ENCODE peak calls at places on chromosome 9, in five cellular contexts. One of them, this sample, is unnamed.

GRCh38 chr9:28671000-28671399 is 1097.7 kb upstream of the C9orf72 start:
- DNase-seq in tibial artery: no peak
- DNase-seq in CD8-positive, alpha-beta T cell: no peak
- DNase-seq in OCI-LY7: no peak
- DNase-seq in brain microvascular endothelial cell: no peak
- DNase-seq in this sample: no peak

GRCh38 chr9:125843646-125844045 is 96.5 kb downstream of the PBX3 start:
- DNase-seq in tibial artery: no peak
- DNase-seq in CD8-positive, alpha-beta T cell: no peak
- DNase-seq in OCI-LY7: no peak
- DNase-seq in brain microvascular endothelial cell: peak; percentile 53
- DNase-seq in this sample: no peak

GRCh38 chr9:114426046-114426948 is 38.5 kb upstream of the AKNA start:
- DNase-seq in tibial artery: no peak
- DNase-seq in CD8-positive, alpha-beta T cell: no peak
- DNase-seq in OCI-LY7: no peak
- DNase-seq in brain microvascular endothelial cell: no peak
- DNase-seq in this sample: no peak

GRCh38 chr9:85377751-85378289 is 363.9 kb downstream of the AGTPBP1 start:
- DNase-seq in tibial artery: no peak
- DNase-seq in CD8-positive, alpha-beta T cell: no peak
- DNase-seq in OCI-LY7: no peak
- DNase-seq in brain microvascular endothelial cell: no peak
- DNase-seq in this sample: no peak

GRCh38 chr9:4386819-4387218 is 87.0 kb upstream of the GLIS3 start:
- DNase-seq in tibial artery: no peak
- DNase-seq in CD8-positive, alpha-beta T cell: no peak
- DNase-seq in OCI-LY7: no peak
- DNase-seq in brain microvascular endothelial cell: no peak
- DNase-seq in this sample: no peak

GRCh38 chr9:114462791-114463190 is 42.5 kb downstream of the WHRN start:
- DNase-seq in tibial artery: no peak
- DNase-seq in CD8-positive, alpha-beta T cell: no peak
- DNase-seq in OCI-LY7: no peak
- DNase-seq in brain microvascular endothelial cell: no peak
- DNase-seq in this sample: no peak

GRCh38 chr9:75027187-75028107 is 646 bp downstream of the CARNMT1 start:
- DNase-seq in tibial artery: peak; percentile 76
- DNase-seq in CD8-positive, alpha-beta T cell: no peak
- DNase-seq in OCI-LY7: peak; percentile 72
- DNase-seq in brain microvascular endothelial cell: peak; percentile 27
- DNase-seq in this sample: peak; percentile 38

GRCh38 chr9:127081250-127082185 is 40.9 kb downstream of the ANGPTL2 start:
- DNase-seq in tibial artery: no peak
- DNase-seq in CD8-positive, alpha-beta T cell: no peak
- DNase-seq in OCI-LY7: no peak
- DNase-seq in brain microvascular endothelial cell: no peak
- DNase-seq in this sample: no peak

GRCh38 chr9:118170032-118170955 is 466.1 kb downstream of the TLR4 start:
- DNase-seq in tibial artery: no peak
- DNase-seq in CD8-positive, alpha-beta T cell: no peak
- DNase-seq in OCI-LY7: peak; percentile 16
- DNase-seq in brain microvascular endothelial cell: peak; percentile 43
- DNase-seq in this sample: peak; percentile 66

GRCh38 chr9:128022886-128023285 is 42.1 kb upstream of the EEIG1 start:
- DNase-seq in tibial artery: no peak
- DNase-seq in CD8-positive, alpha-beta T cell: no peak
- DNase-seq in OCI-LY7: no peak
- DNase-seq in brain microvascular endothelial cell: no peak
- DNase-seq in this sample: no peak

GRCh38 chr9:133694686-133695085 is 43.5 kb downstream of the SARDH start:
- DNase-seq in tibial artery: no peak
- DNase-seq in CD8-positive, alpha-beta T cell: no peak
- DNase-seq in OCI-LY7: no peak
- DNase-seq in brain microvascular endothelial cell: no peak
- DNase-seq in this sample: no peak

GRCh38 chr9:127661342-127661741 is 45.4 kb upstream of the CFAP157 start:
- DNase-seq in tibial artery: no peak
- DNase-seq in CD8-positive, alpha-beta T cell: no peak
- DNase-seq in OCI-LY7: no peak
- DNase-seq in brain microvascular endothelial cell: no peak
- DNase-seq in this sample: no peak

GRCh38 chr9:130995399-130995941 is 13.5 kb upstream of the LAMC3 start:
- DNase-seq in tibial artery: no peak
- DNase-seq in CD8-positive, alpha-beta T cell: no peak
- DNase-seq in OCI-LY7: peak; percentile 3
- DNase-seq in brain microvascular endothelial cell: peak; percentile 34
- DNase-seq in this sample: no peak

GRCh38 chr9:132194508-132194907 is 32.6 kb downstream of the NTNG2 start:
- DNase-seq in tibial artery: no peak
- DNase-seq in CD8-positive, alpha-beta T cell: no peak
- DNase-seq in OCI-LY7: no peak
- DNase-seq in brain microvascular endothelial cell: no peak
- DNase-seq in this sample: no peak

GRCh38 chr9:91966503-91966902 is 16.5 kb upstream of the ROR2 start:
- DNase-seq in tibial artery: no peak
- DNase-seq in CD8-positive, alpha-beta T cell: no peak
- DNase-seq in OCI-LY7: no peak
- DNase-seq in brain microvascular endothelial cell: peak; percentile 34
- DNase-seq in this sample: no peak

GRCh38 chr9:121274851-121275250 is 6.9 kb downstream of the GSN start:
- DNase-seq in tibial artery: no peak
- DNase-seq in CD8-positive, alpha-beta T cell: no peak
- DNase-seq in OCI-LY7: no peak
- DNase-seq in brain microvascular endothelial cell: no peak
- DNase-seq in this sample: no peak
- H3K27ac ChIP-seq in tibial artery: peak overlapping the region; percentile 95
- H3K27ac ChIP-seq in CD8-positive, alpha-beta T cell: no peak overlapping the region
- H3K27ac ChIP-seq in OCI-LY7: no peak overlapping the region
- H3K27ac ChIP-seq in brain microvascular endothelial cell: no peak overlapping the region
- H3K27ac ChIP-seq in this sample: peak overlapping the region; percentile 77

GRCh38 chr9:110999379-110999778 is 38.9 kb downstream of the LPAR1 start:
- DNase-seq in tibial artery: no peak
- DNase-seq in CD8-positive, alpha-beta T cell: no peak
- DNase-seq in OCI-LY7: no peak
- DNase-seq in brain microvascular endothelial cell: no peak
- DNase-seq in this sample: no peak
- H3K27ac ChIP-seq in tibial artery: no peak overlapping the region
- H3K27ac ChIP-seq in CD8-positive, alpha-beta T cell: no peak overlapping the region
- H3K27ac ChIP-seq in OCI-LY7: no peak overlapping the region
- H3K27ac ChIP-seq in brain microvascular endothelial cell: no peak overlapping the region
- H3K27ac ChIP-seq in this sample: peak overlapping the region; percentile 92

DNA sequence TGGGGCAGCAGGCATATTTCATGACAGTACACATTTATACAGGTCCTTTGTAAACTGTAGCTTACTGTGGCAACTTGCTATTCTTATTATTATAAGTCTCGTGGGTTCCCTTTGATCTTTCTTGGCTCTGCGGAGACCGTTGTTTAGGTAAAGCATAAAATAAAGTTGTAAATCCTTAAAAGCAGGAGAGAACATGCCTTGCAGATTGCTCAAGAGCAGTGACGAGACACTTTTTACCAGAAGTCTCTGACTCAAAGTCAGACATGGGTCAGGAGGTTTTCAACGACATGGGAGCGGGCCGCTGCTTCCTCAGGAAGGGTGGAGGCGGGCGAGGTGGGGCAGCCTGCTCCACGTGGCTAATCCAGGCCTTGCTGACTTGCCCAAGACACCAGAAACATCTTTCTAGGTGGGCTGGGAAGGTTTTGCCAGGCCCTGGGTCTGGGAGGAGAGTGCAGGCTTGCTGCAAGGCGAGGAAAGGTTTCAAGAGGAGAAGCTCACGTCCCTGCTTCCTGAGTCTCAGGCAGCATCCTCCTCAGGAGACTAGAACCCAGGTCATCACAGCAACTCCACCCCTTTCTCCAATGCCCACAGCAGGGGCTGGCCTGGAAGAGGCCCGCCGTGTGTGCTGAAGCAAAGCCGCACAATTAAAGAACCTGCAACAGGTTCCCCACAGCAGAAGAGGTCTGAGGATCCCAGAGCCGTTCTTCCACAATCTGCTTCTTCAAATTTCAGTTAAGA is 6.5 kb downstream of the TBC1D2 start:
- DNase-seq in tibial artery: peak; percentile 86
- DNase-seq in CD8-positive, alpha-beta T cell: no peak
- DNase-seq in OCI-LY7: no peak
- DNase-seq in brain microvascular endothelial cell: peak; percentile 92
- DNase-seq in this sample: no peak
- H3K27ac ChIP-seq in tibial artery: peak overlapping the region; percentile 26
- H3K27ac ChIP-seq in CD8-positive, alpha-beta T cell: no peak overlapping the region
- H3K27ac ChIP-seq in OCI-LY7: no peak overlapping the region
- H3K27ac ChIP-seq in brain microvascular endothelial cell: peak overlapping the region; percentile 97
- H3K27ac ChIP-seq in this sample: peak overlapping the region; percentile 21

GRCh38 chr9:136088939-136089696 is 6.0 kb downstream of the NACC2 start:
- DNase-seq in tibial artery: peak; percentile 66
- DNase-seq in CD8-positive, alpha-beta T cell: no peak
- DNase-seq in OCI-LY7: no peak
- DNase-seq in brain microvascular endothelial cell: no peak
- DNase-seq in this sample: no peak

GRCh38 chr9:136089697-136090045 is 5.4 kb downstream of the NACC2 start:
- DNase-seq in tibial artery: no peak
- DNase-seq in CD8-positive, alpha-beta T cell: no peak
- DNase-seq in OCI-LY7: peak; percentile 39
- DNase-seq in brain microvascular endothelial cell: no peak
- DNase-seq in this sample: no peak

GRCh38 chr9:136090768-136091581 is 4.1 kb downstream of the NACC2 start:
- DNase-seq in tibial artery: peak; percentile 91
- DNase-seq in CD8-positive, alpha-beta T cell: no peak
- DNase-seq in OCI-LY7: no peak
- DNase-seq in brain microvascular endothelial cell: no peak
- DNase-seq in this sample: no peak

GRCh38 chr9:136091582-136092352 is 3.3 kb downstream of the NACC2 start:
- DNase-seq in tibial artery: peak; percentile 60
- DNase-seq in CD8-positive, alpha-beta T cell: no peak
- DNase-seq in OCI-LY7: no peak
- DNase-seq in brain microvascular endothelial cell: no peak
- DNase-seq in this sample: no peak

GRCh38 chr9:136090060-136090735 is 4.9 kb downstream of the NACC2 start:
- DNase-seq in tibial artery: peak; percentile 64
- DNase-seq in CD8-positive, alpha-beta T cell: no peak
- DNase-seq in OCI-LY7: no peak
- DNase-seq in brain microvascular endothelial cell: no peak
- DNase-seq in this sample: no peak
- H3K27ac ChIP-seq in tibial artery: peak overlapping the region; percentile 96
- H3K27ac ChIP-seq in CD8-positive, alpha-beta T cell: no peak overlapping the region
- H3K27ac ChIP-seq in OCI-LY7: no peak overlapping the region
- H3K27ac ChIP-seq in brain microvascular endothelial cell: no peak overlapping the region
- H3K27ac ChIP-seq in this sample: no peak overlapping the region

GRCh38 chr9:76302543-76302942 is 91.7 kb downstream of the RFK start:
- DNase-seq in tibial artery: no peak
- DNase-seq in CD8-positive, alpha-beta T cell: no peak
- DNase-seq in OCI-LY7: no peak
- DNase-seq in brain microvascular endothelial cell: no peak
- DNase-seq in this sample: no peak
- H3K27ac ChIP-seq in tibial artery: no peak overlapping the region
- H3K27ac ChIP-seq in CD8-positive, alpha-beta T cell: no peak overlapping the region
- H3K27ac ChIP-seq in OCI-LY7: no peak overlapping the region
- H3K27ac ChIP-seq in brain microvascular endothelial cell: no peak overlapping the region
- H3K27ac ChIP-seq in this sample: no peak overlapping the region

DNA sequence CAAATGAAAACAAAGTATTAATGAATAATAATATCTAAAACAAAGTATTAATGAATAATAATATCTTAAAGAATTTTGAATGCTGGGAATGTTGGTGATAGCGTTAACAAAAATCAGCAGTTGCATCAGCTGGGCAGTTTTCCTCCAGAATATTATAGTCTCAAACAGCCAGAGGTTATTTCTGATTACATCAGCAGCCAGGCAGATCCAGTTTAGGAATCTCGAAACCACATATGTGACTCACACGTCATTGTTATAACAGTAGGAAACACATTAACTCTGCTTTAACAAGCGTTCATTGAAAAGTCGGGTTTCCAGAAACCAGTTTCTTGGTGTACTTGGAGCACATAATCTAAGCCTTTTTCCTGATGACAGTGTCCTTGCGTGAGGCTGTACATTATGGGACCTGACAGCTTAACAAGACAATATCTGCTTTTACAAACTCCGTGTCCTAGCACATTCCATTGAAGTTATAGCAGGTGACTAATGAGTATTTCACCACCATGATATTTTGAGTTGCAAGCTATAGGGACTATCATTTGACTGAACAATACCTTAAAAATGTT is 559.5 kb upstream of the KLF4 start:
- DNase-seq in tibial artery: no peak
- DNase-seq in CD8-positive, alpha-beta T cell: no peak
- DNase-seq in OCI-LY7: no peak
- DNase-seq in brain microvascular endothelial cell: peak; percentile 91
- DNase-seq in this sample: no peak
- H3K27ac ChIP-seq in tibial artery: no peak overlapping the region
- H3K27ac ChIP-seq in CD8-positive, alpha-beta T cell: no peak overlapping the region
- H3K27ac ChIP-seq in OCI-LY7: no peak overlapping the region
- H3K27ac ChIP-seq in brain microvascular endothelial cell: peak overlapping the region; percentile 82
- H3K27ac ChIP-seq in this sample: no peak overlapping the region

DNA sequence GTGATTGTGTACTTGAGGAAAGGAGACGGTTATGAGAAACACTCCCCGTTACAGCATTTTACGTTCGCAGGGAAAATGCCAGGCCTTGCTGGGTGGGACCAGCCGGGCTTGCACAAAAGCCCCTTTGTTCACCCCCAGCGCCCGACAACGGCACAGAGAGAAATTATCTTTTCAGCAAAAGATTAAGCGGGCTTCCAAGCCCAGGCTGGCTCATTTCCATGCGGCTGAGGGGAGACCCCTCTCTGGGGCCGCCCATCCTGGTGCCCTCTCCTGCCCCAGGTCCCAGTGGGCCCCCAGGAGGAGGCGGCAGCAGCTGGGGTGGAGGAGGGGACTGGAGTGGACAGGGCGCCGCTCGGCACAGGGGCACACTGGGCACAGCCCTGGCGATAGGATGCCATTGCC is 50.8 kb upstream of the NOTCH1 start:
- DNase-seq in tibial artery: no peak
- DNase-seq in CD8-positive, alpha-beta T cell: no peak
- DNase-seq in OCI-LY7: no peak
- DNase-seq in brain microvascular endothelial cell: no peak
- DNase-seq in this sample: peak; percentile 76
- H3K27ac ChIP-seq in tibial artery: no peak overlapping the region
- H3K27ac ChIP-seq in CD8-positive, alpha-beta T cell: no peak overlapping the region
- H3K27ac ChIP-seq in OCI-LY7: no peak overlapping the region
- H3K27ac ChIP-seq in brain microvascular endothelial cell: no peak overlapping the region
- H3K27ac ChIP-seq in this sample: peak overlapping the region; percentile 90

GRCh38 chr9:14183001-14183400 is 130.9 kb downstream of the NFIB start:
- DNase-seq in tibial artery: no peak
- DNase-seq in CD8-positive, alpha-beta T cell: no peak
- DNase-seq in OCI-LY7: no peak
- DNase-seq in brain microvascular endothelial cell: no peak
- DNase-seq in this sample: no peak
- H3K27ac ChIP-seq in tibial artery: no peak overlapping the region
- H3K27ac ChIP-seq in CD8-positive, alpha-beta T cell: no peak overlapping the region
- H3K27ac ChIP-seq in OCI-LY7: no peak overlapping the region
- H3K27ac ChIP-seq in brain microvascular endothelial cell: no peak overlapping the region
- H3K27ac ChIP-seq in this sample: no peak overlapping the region

GRCh38 chr9:20322212-20322611 is 300.1 kb downstream of the MLLT3 start:
- DNase-seq in tibial artery: no peak
- DNase-seq in CD8-positive, alpha-beta T cell: no peak
- DNase-seq in OCI-LY7: no peak
- DNase-seq in brain microvascular endothelial cell: no peak
- DNase-seq in this sample: no peak
- H3K27ac ChIP-seq in tibial artery: no peak overlapping the region
- H3K27ac ChIP-seq in CD8-positive, alpha-beta T cell: peak overlapping the region; percentile 24
- H3K27ac ChIP-seq in OCI-LY7: no peak overlapping the region
- H3K27ac ChIP-seq in brain microvascular endothelial cell: no peak overlapping the region
- H3K27ac ChIP-seq in this sample: no peak overlapping the region

This sample was measured in substantia nigra.